ENCODE peak calls at places on chromosomes 1 and 21, in eight cellular contexts. A is GM23248, P is SJSA1, N is RWPE2, D is heart right ventricle, H is tibial artery, J is neural progenitor cell, B is fibroblast of lung. U is an unnamed sample.

GRCh38 chr1:168771104-168771630 is 42.2 kb upstream of the DPT start:
- DNase-seq in J (no peak), D (no peak), N (no peak), P (no peak), B (no peak), H (no peak), A (no peak), U (no peak)

GRCh38 chr1:151147132-151147503 is 687 bp upstream of the SEMA6C start:
- DNase-seq in J (no peak), A (peak; percentile 56), N (no peak), H (no peak), B (no peak), P (no peak), D (no peak), U (no peak)

GRCh38 chr1:41666991-41667631 is 182.6 kb upstream of the EDN2 start:
- DNase-seq in P (no peak), N (no peak), A (peak; percentile 44), D (no peak), B (peak; percentile 45), H (no peak), J (peak; percentile 37), U (no peak)

GRCh38 chr1:85330711-85331290 is 54.4 kb upstream of the BCL10 start:
- DNase-seq in B (peak; percentile 99), A (peak; percentile 96), P (peak; percentile 93), H (no peak), N (no peak), D (peak; percentile 82), J (no peak), U (peak; percentile 83)

GRCh38 chr1:172360960-172361359 is 59.5 kb upstream of the C1orf105 start:
- DNase-seq in P (no peak), B (no peak), D (no peak), A (no peak), N (no peak), J (no peak), H (no peak), U (no peak)

GRCh38 chr1:113456967-113457366 is 66.7 kb downstream of the MAGI3 start:
- DNase-seq in D (peak; percentile 13), J (no peak), N (peak; percentile 75), A (peak; percentile 96), B (peak; percentile 98), P (peak; percentile 94), H (no peak), U (peak; percentile 69)

GRCh38 chr1:1092890-1093609 is 18.9 kb upstream of the RNF223 start:
- DNase-seq in D (no peak), B (no peak), J (no peak), N (no peak), H (peak; percentile 17), P (no peak), A (no peak), U (no peak)

GRCh38 chr1:149997585-149998262 is 12.8 kb downstream of the OTUD7B start:
- DNase-seq in D (no peak), H (no peak), J (no peak), N (no peak), P (peak; percentile 20), A (no peak), B (no peak), U (no peak)

GRCh38 chr1:21534674-21535378 is 25.6 kb downstream of the ALPL start:
- DNase-seq in N (no peak), J (peak; percentile 77), A (peak; percentile 28), B (peak; percentile 57), H (no peak), P (peak; percentile 66), D (peak; percentile 32), U (no peak)

GRCh38 chr1:183270541-183271141 is 84.6 kb downstream of the LAMC2 start:
- DNase-seq in N (no peak), J (no peak), P (peak; percentile 89), D (no peak), A (peak; percentile 92), B (peak; percentile 94), H (no peak), U (no peak)

GRCh38 chr1:167635233-167635648 is 5.2 kb downstream of the RCSD1 start:
- DNase-seq in H (no peak), N (no peak), P (no peak), A (peak; percentile 33), J (peak; percentile 87), B (peak; percentile 26), D (peak; percentile 71), U (no peak)

GRCh38 chr1:226444901-226445300 is 37.0 kb upstream of the PARP1 start:
- DNase-seq in N (no peak), D (no peak), J (no peak), B (no peak), P (no peak), A (no peak), H (no peak), U (no peak)

GRCh38 chr1:226447932-226448670 is 40.2 kb upstream of the PARP1 start:
- DNase-seq in J (no peak), A (peak; percentile 41), H (no peak), P (no peak), N (no peak), B (peak; percentile 66), D (no peak), U (no peak)

GRCh38 chr1:226443033-226443432 is 35.1 kb upstream of the PARP1 start:
- DNase-seq in A (no peak), H (no peak), D (no peak), P (no peak), N (no peak), J (no peak), B (no peak), U (no peak)

GRCh38 chr1:226443439-226443838 is 35.5 kb upstream of the PARP1 start:
- DNase-seq in N (no peak), D (no peak), P (peak; percentile 57), B (peak; percentile 84), A (peak; percentile 84), J (no peak), H (no peak), U (no peak)

DNA sequence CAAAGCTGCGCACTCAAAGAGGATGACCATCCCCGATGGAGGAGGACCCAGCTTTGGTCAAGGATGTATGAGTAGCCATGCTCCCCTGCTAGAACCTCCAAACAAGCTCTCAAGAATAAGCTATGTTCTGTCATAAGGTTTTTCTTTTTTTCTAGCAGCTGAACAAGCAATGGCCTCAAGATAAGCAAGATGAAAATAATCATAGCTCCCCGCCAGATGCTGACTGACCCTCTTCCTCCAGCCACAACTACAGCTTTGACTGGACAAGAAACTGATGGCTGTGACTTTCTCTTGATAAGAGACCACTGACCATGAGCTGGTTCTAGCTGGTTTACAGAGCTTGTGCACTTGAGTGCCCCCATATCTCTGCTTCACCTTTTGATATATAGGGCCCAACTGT is 38.2 kb upstream of the PARP1 start:
- DNase-seq in D (no peak), J (no peak), H (no peak), B (no peak), A (no peak), N (no peak), P (no peak), U (no peak)
- H3K4me1 ChIP-seq in D (no peaks in the 10 kb centered on the region), J (no peaks in the 10 kb centered on the region), H (no peaks in the 10 kb centered on the region), B (no peaks in the 10 kb centered on the region), A (no peaks in the 10 kb centered on the region), N (no peaks in the 10 kb centered on the region), P (peaks cover 17% of the 10 kb centered on the region), U (no peaks in the 10 kb centered on the region)

GRCh38 chr1:237141471-237141870 is 99.5 kb downstream of the RYR2 start:
- DNase-seq in P (no peak), J (no peak), D (no peak), B (no peak), A (no peak), N (no peak), H (no peak), U (no peak)

GRCh38 chr1:237145379-237145778 is 103.4 kb downstream of the RYR2 start:
- DNase-seq in H (no peak), N (no peak), P (no peak), D (no peak), B (no peak), A (no peak), J (no peak), U (no peak)

GRCh38 chr1:237146247-237146646 is 104.3 kb downstream of the RYR2 start:
- DNase-seq in N (no peak), P (no peak), B (no peak), A (no peak), H (no peak), D (peak; percentile 63), J (no peak), U (no peak)
- H3K36me3 ChIP-seq in N (no peaks in the 10 kb centered on the region), P (no peaks in the 10 kb centered on the region), B (no peaks in the 10 kb centered on the region), A (no peaks in the 10 kb centered on the region), H (no peaks in the 10 kb centered on the region), D (no peaks in the 10 kb centered on the region), J (no peaks in the 10 kb centered on the region), U (no peaks in the 10 kb centered on the region)

DNA sequence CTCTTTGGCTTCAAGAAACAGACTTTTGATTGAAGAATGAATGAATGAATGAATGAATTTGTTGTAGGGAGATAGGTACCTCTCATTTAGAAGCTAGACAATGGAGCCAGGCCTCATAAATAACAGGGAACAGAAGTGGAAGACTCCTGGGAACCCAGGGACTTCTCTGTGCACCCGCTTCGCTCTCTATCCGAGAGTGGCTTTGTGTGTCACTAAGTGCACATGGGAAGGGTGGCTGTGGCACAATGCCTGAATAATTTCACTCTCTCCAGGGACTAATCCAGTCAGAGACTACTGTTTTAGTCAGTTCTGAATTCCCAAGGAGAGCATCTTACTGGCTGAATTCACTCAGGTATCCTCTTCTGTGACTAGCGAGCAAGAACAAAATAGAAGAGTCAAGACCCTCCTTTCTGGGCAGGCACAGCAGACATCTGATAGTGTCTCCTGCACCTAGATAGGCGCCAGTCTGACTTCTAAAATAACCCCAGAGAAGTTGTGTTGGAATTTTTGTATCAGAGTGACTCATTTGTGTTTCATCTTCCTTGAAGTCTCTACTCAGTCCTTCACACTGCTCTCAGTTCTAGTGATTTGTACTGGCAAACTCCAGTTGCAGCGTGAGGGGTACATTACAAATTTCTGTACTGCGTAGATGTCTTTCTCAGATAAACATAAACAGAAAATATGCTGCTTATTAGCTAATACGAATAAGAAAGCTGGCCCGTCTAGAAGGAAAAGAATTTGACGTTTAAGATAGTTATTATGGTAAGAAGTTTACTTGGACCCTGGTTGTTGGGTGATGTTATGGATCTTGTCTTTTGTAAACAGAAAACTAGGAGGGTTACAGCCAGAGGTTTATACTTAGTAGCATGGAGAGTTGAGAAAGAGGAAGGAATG is 34.0 kb downstream of the BACH1 start:
- DNase-seq in B (peak; percentile 83), A (peak; percentile 75), P (peak; percentile 77), H (no peak), D (no peak), J (no peak), N (no peak), U (no peak)
- H3K4me1 ChIP-seq in B (peaks cover 29% of the 10 kb centered on the region), A (peaks cover 46% of the 10 kb centered on the region), P (peaks cover 49% of the 10 kb centered on the region), H (peaks cover 45% of the 10 kb centered on the region), D (peaks cover 70% of the 10 kb centered on the region), J (no peaks in the 10 kb centered on the region), N (peaks cover 53% of the 10 kb centered on the region), U (no peaks in the 10 kb centered on the region)

GRCh38 chr1:52473039-52473438 is 68.6 kb downstream of the PRPF38A start:
- DNase-seq in A (no peak), B (no peak), D (no peak), N (no peak), H (no peak), J (no peak), P (no peak), U (no peak)

GRCh38 chr1:52476943-52477342 is 72.5 kb downstream of the PRPF38A start:
- DNase-seq in N (no peak), D (no peak), P (no peak), A (no peak), H (no peak), J (no peak), B (no peak), U (no peak)

GRCh38 chr1:52469108-52469507 is 64.7 kb downstream of the PRPF38A start:
- DNase-seq in B (no peak), D (no peak), P (no peak), A (no peak), N (no peak), J (no peak), H (no peak), U (no peak)

GRCh38 chr1:52474807-52475206 is 70.4 kb downstream of the PRPF38A start:
- DNase-seq in H (no peak), J (no peak), A (no peak), D (no peak), N (no peak), P (no peak), B (no peak), U (no peak)

GRCh38 chr1:52472384-52472783 is 68.0 kb downstream of the PRPF38A start:
- DNase-seq in P (no peak), H (no peak), J (no peak), N (no peak), A (no peak), B (no peak), D (no peak), U (no peak)
- H3K36me3 ChIP-seq in P (peaks cover 21% of the 10 kb centered on the region), H (peaks cover 19% of the 10 kb centered on the region), J (peaks cover 6% of the 10 kb centered on the region), N (peaks cover 33% of the 10 kb centered on the region), A (peaks cover 14% of the 10 kb centered on the region), B (peaks cover 2% of the 10 kb centered on the region), D (peaks cover 57% of the 10 kb centered on the region), U (peaks cover 5% of the 10 kb centered on the region)

U was measured in ascending aorta.